ENCODE peak calls at places on chromosomes 6 and 20, in five cellular contexts. L is naive thymus-derived CD4-positive, alpha-beta T cell; B is right cardiac atrium; O is PC-9; V is epithelial cell of prostate. K is an unnamed sample.

GRCh38 chr6:73314577-73315492 is 39.2 kb downstream of the DPPA5 start:
- DNase-seq in O (no peak), V (no peak), B (no peak), L (no peak), K (no peak)

GRCh38 chr20:15818651-15819071 is 754.6 kb downstream of the KIF16B start:
- DNase-seq in V (peak), O (no peak), L (no peak), B (no peak), K (no peak)

GRCh38 chr20:22099348-22099747 is 393.9 kb downstream of the PAX1 start:
- DNase-seq in O (no peak), L (no peak), V (no peak), B (no peak), K (no peak)

GRCh38 chr20:60115452-60115851 is 157.2 kb downstream of the CDH26 start:
- DNase-seq in B (peak), V (no peak), O (no peak), L (no peak), K (no peak)

GRCh38 chr6:4664117-4664626 is 112.0 kb upstream of the CDYL start:
- DNase-seq in O (no peak), L (no peak), V (no peak), B (peak), K (peak)

GRCh38 chr6:41477572-41477971 is 68.6 kb upstream of the FOXP4 start:
- DNase-seq in V (no peak), O (no peak), B (no peak), L (no peak), K (no peak)

GRCh38 chr20:56422131-56422823 is 10.2 kb downstream of the CASS4 start:
- DNase-seq in O (peak), B (no peak), V (no peak), L (no peak), K (no peak)

GRCh38 chr6:158567871-158568401 is 8.0 kb downstream of the TMEM181 start:
- DNase-seq in B (no peak), V (no peak), L (peak), O (no peak), K (no peak)

GRCh38 chr6:20583447-20583806 is 49.2 kb downstream of the CDKAL1 start:
- DNase-seq in B (no peak), O (no peak), V (no peak), L (no peak), K (no peak)

GRCh38 chr20:24488064-24488799 is 18.8 kb downstream of the SYNDIG1 start:
- DNase-seq in B (no peak), V (peak), O (no peak), L (no peak), K (no peak)

GRCh38 chr6:41719796-41720620 is 15.4 kb downstream of the TFEB start:
- DNase-seq in L (no peak), V (no peak), O (no peak), B (no peak), K (peak)

GRCh38 chr6:109781001-109781400 is 89.9 kb downstream of the FIG4 start:
- DNase-seq in V (no peak), L (no peak), O (no peak), B (no peak), K (no peak)

GRCh38 chr20:58675146-58675584 is 17.4 kb upstream of the NPEPL1 start:
- DNase-seq in V (no peak), L (no peak), B (no peak), O (no peak), K (no peak)

GRCh38 chr20:61972910-61973508 is 92.7 kb downstream of the TAF4 start:
- DNase-seq in V (no peak), L (no peak), O (no peak), B (no peak), K (no peak)

GRCh38 chr6:41683460-41684310 is 45.4 kb downstream of the MDFI start:
- DNase-seq in L (peak), B (peak), O (peak), V (no peak), K (peak)

GRCh38 chr6:57162516-57162915 is 9.6 kb upstream of the BAG2 start:
- DNase-seq in B (no peak), O (no peak), L (no peak), V (no peak), K (no peak)

GRCh38 chr20:844473-845225 is 11.1 kb downstream of the FAM110A start:
- DNase-seq in L (peak), O (peak), B (peak), V (peak), K (peak)

GRCh38 chr20:59564171-59564570 is 40.2 kb upstream of the PHACTR3 start:
- DNase-seq in V (no peak), L (no peak), B (no peak), O (no peak), K (no peak)

GRCh38 chr6:139687055-139687454 is 312.6 kb upstream of the CITED2 start:
- DNase-seq in V (no peak), L (no peak), O (no peak), B (no peak), K (no peak)

GRCh38 chr20:38129248-38129865 is 35.7 kb downstream of the TGM2 start:
- DNase-seq in B (peak), O (no peak), V (no peak), L (no peak), K (no peak)